ENCODE peak calls at places on chromosome 16, in five cellular contexts. One of them, this sample, is unnamed.

GRCh38 chr16:64996641-64997040 is 125.2 kb downstream of the CDH11 start:
- DNase-seq in C1 segment of cervical spinal cord: no peak
- DNase-seq in cardiac muscle cell: no peak
- DNase-seq in naive thymus-derived CD4-positive, alpha-beta T cell: no peak
- DNase-seq in T follicular helper cell: no peak
- DNase-seq in this sample: no peak

GRCh38 chr16:70433456-70434103 is 5.3 kb downstream of the ST3GAL2 start:
- DNase-seq in cardiac muscle cell: peak
- DNase-seq in T follicular helper cell: no peak
- DNase-seq in C1 segment of cervical spinal cord: no peak
- DNase-seq in naive thymus-derived CD4-positive, alpha-beta T cell: no peak
- DNase-seq in this sample: no peak

GRCh38 chr16:17412221-17412620 is 58.5 kb downstream of the XYLT1 start:
- DNase-seq in T follicular helper cell: no peak
- DNase-seq in cardiac muscle cell: no peak
- DNase-seq in naive thymus-derived CD4-positive, alpha-beta T cell: no peak
- DNase-seq in C1 segment of cervical spinal cord: no peak
- DNase-seq in this sample: no peak

GRCh38 chr16:81454044-81454443 is 9.4 kb downstream of the CMIP start:
- DNase-seq in C1 segment of cervical spinal cord: no peak
- DNase-seq in T follicular helper cell: no peak
- DNase-seq in naive thymus-derived CD4-positive, alpha-beta T cell: no peak
- DNase-seq in cardiac muscle cell: no peak
- DNase-seq in this sample: no peak

GRCh38 chr16:80563807-80564206 is 23.0 kb downstream of the DYNLRB2 start:
- DNase-seq in cardiac muscle cell: no peak
- DNase-seq in naive thymus-derived CD4-positive, alpha-beta T cell: no peak
- DNase-seq in T follicular helper cell: no peak
- DNase-seq in C1 segment of cervical spinal cord: no peak
- DNase-seq in this sample: no peak

GRCh38 chr16:2753523-2754020 is 1.1 kb downstream of the SRRM2 start:
- DNase-seq in naive thymus-derived CD4-positive, alpha-beta T cell: no peak
- DNase-seq in cardiac muscle cell: peak
- DNase-seq in T follicular helper cell: no peak
- DNase-seq in C1 segment of cervical spinal cord: no peak
- DNase-seq in this sample: no peak

GRCh38 chr16:23482778-23483177 is 27.5 kb downstream of the GGA2 start:
- DNase-seq in naive thymus-derived CD4-positive, alpha-beta T cell: no peak
- DNase-seq in T follicular helper cell: peak
- DNase-seq in cardiac muscle cell: no peak
- DNase-seq in C1 segment of cervical spinal cord: no peak
- DNase-seq in this sample: no peak

GRCh38 chr16:48971571-48972071 is 310.0 kb downstream of the CBLN1 start:
- DNase-seq in C1 segment of cervical spinal cord: no peak
- DNase-seq in cardiac muscle cell: no peak
- DNase-seq in T follicular helper cell: no peak
- DNase-seq in naive thymus-derived CD4-positive, alpha-beta T cell: no peak
- DNase-seq in this sample: no peak

This sample was measured in T-helper 17 cell.